ENCODE peak calls at places on chromosomes 11 and 22, in seven cellular contexts. B, W, X, E, M, O and A are unnamed samples.

GRCh38 chr11:65355776-65356393 is 1.3 kb downstream of the TIGD3 start:
- DNase-seq in E (no peak), O (no peak), B (no peak), X (peak; percentile 32), M (no peak), W (no peak), A (no peak)

GRCh38 chr11:65429069-65429681 is 6.6 kb downstream of the NEAT1 start:
- DNase-seq in B (no peak), O (no peak), W (no peak), X (peak; percentile 53), M (no peak), E (no peak), A (no peak)

GRCh38 chr11:59553323-59553722 is 42.0 kb downstream of the OR4D9 start:
- DNase-seq in X (no peak), M (no peak), O (no peak), B (no peak), E (no peak), W (no peak), A (no peak)

GRCh38 chr11:18203723-18204122 is 31.1 kb downstream of the MRGPRX4 start:
- DNase-seq in E (peak; percentile 77), M (peak; percentile 69), O (peak; percentile 8), W (peak; percentile 52), B (no peak), X (no peak), A (no peak)

GRCh38 chr11:72352859-72353551 is 81.3 kb downstream of the CLPB start:
- DNase-seq in X (no peak), B (peak; percentile 7), M (peak; percentile 51), O (no peak), E (no peak), W (no peak), A (no peak)

GRCh38 chr11:20026629-20027545 is 133.4 kb downstream of the DBX1 start:
- DNase-seq in B (no peak), M (no peak), X (peak; percentile 66), E (no peak), W (no peak), O (no peak), A (no peak)

GRCh38 chr11:67373916-67374570 is 645 bp upstream of the CLCF1 start:
- DNase-seq in O (peak; percentile 54), M (peak; percentile 69), X (peak; percentile 91), B (peak; percentile 36), W (peak; percentile 77), E (peak; percentile 98), A (no peak)

GRCh38 chr22:35733742-35734516 is 16.3 kb downstream of the APOL5 start:
- DNase-seq in W (no peak), X (peak; percentile 43), B (no peak), M (no peak), O (no peak), E (no peak), A (no peak)

GRCh38 chr11:104876838-104877500 is 21.3 kb downstream of the CASP12 start:
- DNase-seq in W (peak; percentile 5), X (no peak), E (no peak), M (peak; percentile 29), B (no peak), O (peak; percentile 17), A (no peak)

GRCh38 chr11:2651826-2652237 is 48.0 kb downstream of the KCNQ1OT1 start:
- DNase-seq in M (peak; percentile 73), E (no peak), B (no peak), W (no peak), O (no peak), X (no peak), A (no peak)

GRCh38 chr22:45454260-45454659 is 40.8 kb downstream of the RIBC2 start:
- DNase-seq in M (no peak), W (no peak), E (no peak), X (no peak), O (no peak), B (no peak), A (no peak)

GRCh38 chr11:8768625-8769333 is 86.2 kb downstream of the RPL27A start:
- DNase-seq in M (no peak), O (no peak), W (no peak), X (peak; percentile 64), B (no peak), E (no peak), A (no peak)

GRCh38 chr22:40673017-40673416 is 6.3 kb upstream of the MCHR1 start:
- DNase-seq in W (no peak), E (no peak), B (no peak), X (no peak), M (no peak), O (no peak), A (no peak)

GRCh38 chr11:16252373-16252772 is 104.0 kb downstream of the SOX6 start:
- DNase-seq in E (no peak), B (no peak), O (no peak), W (no peak), M (peak; percentile 0), X (no peak), A (no peak)

GRCh38 chr22:41333806-41334205 is 32.5 kb downstream of the ZC3H7B start:
- DNase-seq in X (no peak), M (no peak), O (no peak), B (no peak), W (no peak), E (no peak), A (no peak)

GRCh38 chr11:75476716-75477613 is 44.0 kb upstream of the KLHL35 start:
- DNase-seq in B (no peak), O (no peak), M (no peak), W (no peak), E (no peak), X (peak; percentile 89), A (no peak)

GRCh38 chr22:34297536-34298120 is 377.4 kb upstream of the LARGE1 start:
- DNase-seq in M (no peak), O (no peak), B (no peak), X (peak; percentile 9), W (no peak), E (no peak), A (no peak)

GRCh38 chr22:43886231-43886630 is 5.6 kb downstream of the PNPLA5 start:
- DNase-seq in O (no peak), E (peak; percentile 5), M (no peak), B (no peak), X (no peak), W (no peak), A (no peak)

GRCh38 chr11:34792814-34793241 is 123.4 kb downstream of the APIP start:
- DNase-seq in M (no peak), O (no peak), B (no peak), E (no peak), W (no peak), X (peak; percentile 55), A (no peak)

GRCh38 chr11:126083829-126084607 is 21.4 kb upstream of the CDON start:
- DNase-seq in B (peak; percentile 11), M (peak; percentile 51), X (no peak), O (peak; percentile 72), W (no peak), E (no peak), A (no peak)

GRCh38 chr11:36425593-36426206 is 84.4 kb downstream of the TRAF6 start:
- DNase-seq in M (no peak), O (no peak), B (no peak), W (no peak), X (no peak), E (no peak), A (no peak)

GRCh38 chr11:85316967-85317366 is 310.2 kb downstream of the DLG2 start:
- DNase-seq in X (peak; percentile 6), E (no peak), O (no peak), B (no peak), M (no peak), W (peak; percentile 22), A (no peak)